ENCODE peak calls at places on chromosomes 4 and X, in six cellular contexts. E is left ventricle myocardium inferior, X is left lung, Z is IMR-90, Y is SJSA1, I is small intestine. A is an unnamed sample.
A peak's percentile ranks its signal among the peaks of the same experiment; 100 is the strongest.

GRCh38 chr4:84327526-84327925 is 171.6 kb downstream of the NKX6-1 start:
- DNase-seq in E (no peak), X (no peak), Z (no peak), Y (no peak), I (no peak), A (no peak)

GRCh38 chr4:27684501-27685077 is 823.9 kb downstream of the STIM2 start:
- DNase-seq in E (peak; percentile 15), X (peak; percentile 35), Z (peak; percentile 42), Y (no peak), I (peak; percentile 57), A (peak; percentile 14)

GRCh38 chr4:1628892-1629703 is 55.0 kb downstream of the FAM53A start:
- DNase-seq in E (peak; percentile 56), X (peak; percentile 66), Z (peak; percentile 6), Y (peak; percentile 49), I (peak; percentile 27), A (peak; percentile 35)

GRCh38 chrX:56764153-56764974 is 35.3 kb downstream of the NBDY start:
- DNase-seq in E (no peak), X (peak; percentile 72), Z (peak; percentile 87), Y (no peak), I (peak; percentile 53), A (no peak)

GRCh38 chr4:150348079-150348478 is 233.9 kb upstream of the MAB21L2 start:
- DNase-seq in E (no peak), X (no peak), Z (peak; percentile 65), Y (no peak), I (peak; percentile 39), A (no peak)

GRCh38 chr4:93730251-93730650 is 98.3 kb upstream of the ATOH1 start:
- DNase-seq in E (no peak), X (no peak), Z (no peak), Y (no peak), I (no peak), A (no peak)

GRCh38 chrX:67568769-67569168 is 24.9 kb downstream of the AR start:
- DNase-seq in E (no peak), X (no peak), Z (no peak), Y (no peak), I (no peak), A (no peak)

GRCh38 chrX:39613997-39614679 is 483.6 kb downstream of the BCOR start:
- DNase-seq in E (no peak), X (peak; percentile 59), Z (no peak), Y (no peak), I (no peak), A (no peak)

GRCh38 chrX:40603446-40603845 is 19.8 kb upstream of the MPC1L start:
- DNase-seq in E (no peak), X (no peak), Z (no peak), Y (no peak), I (no peak), A (no peak)

GRCh38 chrX:53088136-53088974 is 5.6 kb upstream of the KANTR start:
- DNase-seq in E (peak; percentile 79), X (peak; percentile 78), Z (peak; percentile 78), Y (no peak), I (peak; percentile 84), A (no peak)

GRCh38 chr4:80989921-80990544 is 40.5 kb upstream of the BMP3 start:
- DNase-seq in E (no peak), X (no peak), Z (peak; percentile 73), Y (no peak), I (peak; percentile 74), A (no peak)

GRCh38 chrX:120022763-120023162 is 54.7 kb downstream of the RHOXF2B start:
- DNase-seq in E (no peak), X (no peak), Z (no peak), Y (no peak), I (no peak), A (no peak)

GRCh38 chr4:184958839-184959238 is 59.5 kb upstream of the HELT start:
- DNase-seq in E (no peak), X (no peak), Z (no peak), Y (no peak), I (no peak), A (no peak)

GRCh38 chr4:76634239-76634638 is 199.2 kb downstream of the SHROOM3 start:
- DNase-seq in E (no peak), X (no peak), Z (peak; percentile 65), Y (peak; percentile 66), I (no peak), A (no peak)

GRCh38 chr4:116016201-116016600 is 902.8 kb upstream of the NDST4 start:
- DNase-seq in E (no peak), X (no peak), Z (peak; percentile 44), Y (no peak), I (no peak), A (peak; percentile 43)

GRCh38 chr4:62434921-62435320 is 1234.8 kb downstream of the ADGRL3 start:
- DNase-seq in E (no peak), X (no peak), Z (no peak), Y (no peak), I (no peak), A (no peak)

GRCh38 chr4:42673084-42673429 is 16.2 kb upstream of the ATP8A1 start:
- DNase-seq in E (peak; percentile 28), X (peak; percentile 72), Z (no peak), Y (no peak), I (no peak), A (peak; percentile 37)

GRCh38 chr4:8376361-8377102 is 64.0 kb downstream of the ACOX3 start:
- DNase-seq in E (peak; percentile 3), X (peak; percentile 16), Z (no peak), Y (no peak), I (no peak), A (no peak)

GRCh38 chrX:71998836-71999509 is 88.3 kb downstream of the NHSL2 start:
- DNase-seq in E (no peak), X (no peak), Z (no peak), Y (no peak), I (peak; percentile 34), A (no peak)

GRCh38 chrX:10079155-10079711 is 77.5 kb upstream of the CLCN4 start:
- DNase-seq in E (no peak), X (peak; percentile 63), Z (peak; percentile 11), Y (no peak), I (no peak), A (no peak)

GRCh38 chrX:153828723-153829548 is 1.4 kb downstream of the PDZD4 start:
- DNase-seq in E (no peak), X (no peak), Z (no peak), Y (no peak), I (no peak), A (no peak)

GRCh38 chr4:94763500-94763899 is 5.7 kb downstream of the BMPR1B start:
- DNase-seq in E (no peak), X (no peak), Z (no peak), Y (no peak), I (no peak), A (no peak)

GRCh38 chrX:19382500-19383145 is 38.9 kb downstream of the PDHA1 start:
- DNase-seq in E (peak; percentile 34), X (peak; percentile 60), Z (peak; percentile 32), Y (no peak), I (peak; percentile 37), A (peak; percentile 28)

GRCh38 chr4:3228881-3229280 is 20.1 kb upstream of the MSANTD1 start:
- DNase-seq in E (no peak), X (no peak), Z (no peak), Y (no peak), I (no peak), A (no peak)

GRCh38 chr4:3229328-3229727 is 19.6 kb upstream of the MSANTD1 start:
- DNase-seq in E (no peak), X (no peak), Z (no peak), Y (no peak), I (no peak), A (no peak)

GRCh38 chr4:3226944-3227343 is 22.0 kb upstream of the MSANTD1 start:
- DNase-seq in E (no peak), X (no peak), Z (no peak), Y (no peak), I (no peak), A (no peak)

GRCh38 chr4:3226467-3226866 is 22.5 kb upstream of the MSANTD1 start:
- DNase-seq in E (no peak), X (peak; percentile 57), Z (no peak), Y (no peak), I (peak; percentile 17), A (no peak)

GRCh38 chr4:3227878-3228675 is 20.9 kb upstream of the MSANTD1 start:
- DNase-seq in E (no peak), X (peak; percentile 26), Z (peak; percentile 21), Y (no peak), I (no peak), A (no peak)
- H3K4me3 ChIP-seq in E (no peak overlapping the region), X (no peak overlapping the region), Z (no peak overlapping the region), Y (no peak overlapping the region), I (no peak overlapping the region), A (no peak overlapping the region)

GRCh38 chr4:71862315-71862714 is 78.4 kb upstream of the GC start:
- DNase-seq in E (no peak), X (no peak), Z (no peak), Y (no peak), I (no peak), A (no peak)
- H3K9me3 ChIP-seq in E (peaks cover 54% of the 10 kb centered on the region), X (no peaks in the 10 kb centered on the region), Z (peaks cover 5% of the 10 kb centered on the region), Y (no peaks in the 10 kb centered on the region), I (no peaks in the 10 kb centered on the region), A (peaks cover 4% of the 10 kb centered on the region)

GRCh38 chr4:242121-242848 is 63.0 kb downstream of the ZNF732 start:
- DNase-seq in E (peak; percentile 46), X (peak; percentile 57), Z (peak; percentile 13), Y (no peak), I (peak; percentile 82), A (no peak)
- H3K4me3 ChIP-seq in E (peak overlapping the region; percentile 66), X (peak overlapping the region; percentile 31), Z (peak overlapping the region; percentile 41), Y (no peak overlapping the region), I (no peak overlapping the region), A (no peak overlapping the region)

DNA sequence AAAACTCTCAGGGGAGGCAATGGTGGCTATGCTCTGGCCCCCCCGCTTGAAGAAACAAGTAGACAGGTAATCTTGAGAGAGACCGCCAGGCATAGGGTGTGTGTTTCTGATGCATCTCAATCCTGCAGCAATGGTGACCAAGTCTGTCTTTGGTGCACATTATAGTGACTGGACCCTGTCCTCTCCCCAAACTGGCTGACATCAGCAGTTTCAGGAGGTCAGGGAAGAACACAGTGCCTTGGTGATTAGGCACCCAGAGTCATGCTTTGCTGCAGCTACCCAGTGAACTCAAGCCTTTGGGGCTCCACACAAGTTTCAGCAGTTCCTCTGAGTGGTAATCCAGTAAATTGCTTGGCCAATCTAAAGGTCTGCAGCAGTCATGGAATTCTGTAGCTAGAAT is 318.3 kb downstream of the SPIN4 start:
- DNase-seq in E (no peak), X (no peak), Z (no peak), Y (no peak), I (no peak), A (no peak)
- H3K9me3 ChIP-seq in E (no peaks in the 10 kb centered on the region), X (no peaks in the 10 kb centered on the region), Z (peaks cover 5% of the 10 kb centered on the region), Y (no peaks in the 10 kb centered on the region), I (peaks cover 2% of the 10 kb centered on the region), A (no peaks in the 10 kb centered on the region)